ENCODE peak calls at places on chromosomes 7 and 10, in eight cellular contexts. G is K562, F is GM23248, B is brain microvascular endothelial cell, K is left ventricle myocardium inferior, P is AG04450, L is A549, R is SK-N-MC. T is an unnamed sample.

GRCh38 chr10:118811675-118812392 is 57.1 kb upstream of the CACUL1 start:
- DNase-seq in G (no peak), F (no peak), B (no peak), K (no peak), P (no peak), L (no peak), R (no peak), T (no peak)

GRCh38 chr7:25032774-25033743 is 53.1 kb upstream of the OSBPL3 start:
- DNase-seq in G (no peak), F (peak; percentile 59), B (no peak), K (no peak), P (no peak), L (no peak), R (no peak), T (no peak)

GRCh38 chr10:118256825-118257570 is 85.1 kb downstream of the FAM204A start:
- DNase-seq in G (no peak), F (no peak), B (no peak), K (no peak), P (no peak), L (no peak), R (no peak), T (no peak)

GRCh38 chr10:120634629-120635028 is 177.6 kb downstream of the PLPP4 start:
- DNase-seq in G (peak; percentile 7), F (no peak), B (no peak), K (no peak), P (no peak), L (no peak), R (no peak), T (no peak)

GRCh38 chr7:91694221-91694856 is 186.2 kb downstream of the MTERF1 start:
- DNase-seq in G (no peak), F (peak; percentile 20), B (no peak), K (no peak), P (no peak), L (no peak), R (no peak), T (no peak)

GRCh38 chr10:33453081-33453850 is 118.8 kb upstream of the NRP1 start:
- DNase-seq in G (no peak), F (peak; percentile 75), B (peak; percentile 2), K (no peak), P (no peak), L (no peak), R (no peak), T (no peak)

GRCh38 chr10:12389154-12389734 is 39.9 kb downstream of the CAMK1D start:
- DNase-seq in G (no peak), F (no peak), B (no peak), K (no peak), P (no peak), L (no peak), R (no peak), T (no peak)

GRCh38 chr7:147646568-147646967 is 944.0 kb upstream of the C7orf33 start:
- DNase-seq in G (no peak), F (no peak), B (no peak), K (no peak), P (no peak), L (no peak), R (no peak), T (no peak)

GRCh38 chr10:124339951-124340760 is 78.6 kb downstream of the OAT start:
- DNase-seq in G (no peak), F (peak; percentile 49), B (peak; percentile 98), K (no peak), P (peak; percentile 78), L (no peak), R (no peak), T (no peak)

GRCh38 chr10:102485093-102485785 is 17.3 kb downstream of the ACTR1A start:
- DNase-seq in G (no peak), F (no peak), B (no peak), K (no peak), P (no peak), L (no peak), R (no peak), T (no peak)

GRCh38 chr7:116653204-116653603 is 18.8 kb upstream of the MET start:
- DNase-seq in G (no peak), F (peak; percentile 74), B (peak; percentile 63), K (no peak), P (peak; percentile 29), L (no peak), R (no peak), T (no peak)

GRCh38 chr10:61028861-61029361 is 84.9 kb upstream of the RHOBTB1 start:
- DNase-seq in G (no peak), F (peak; percentile 79), B (peak; percentile 56), K (no peak), P (peak; percentile 24), L (no peak), R (no peak), T (no peak)

GRCh38 chr7:151310578-151310977 is 31.0 kb upstream of the NUB1 start:
- DNase-seq in G (peak; percentile 53), F (peak; percentile 58), B (no peak), K (no peak), P (no peak), L (peak; percentile 37), R (no peak), T (no peak)

GRCh38 chr7:123635551-123636359 is 19.9 kb upstream of the LMOD2 start:
- DNase-seq in G (peak; percentile 42), F (peak; percentile 75), B (peak; percentile 51), K (no peak), P (no peak), L (peak; percentile 13), R (no peak), T (no peak)

GRCh38 chr10:110547139-110547761 is 20.2 kb upstream of the SMC3 start:
- DNase-seq in G (peak; percentile 55), F (peak; percentile 85), B (no peak), K (no peak), P (no peak), L (peak; percentile 69), R (no peak), T (no peak)

GRCh38 chr7:139682136-139683013 is 95.4 kb downstream of the HIPK2 start:
- DNase-seq in G (no peak), F (peak; percentile 94), B (peak; percentile 62), K (no peak), P (no peak), L (peak; percentile 41), R (no peak), T (no peak)

GRCh38 chr10:30861976-30862375 is 169.7 kb downstream of the ZNF438 start:
- DNase-seq in G (no peak), F (no peak), B (no peak), K (no peak), P (no peak), L (no peak), R (no peak), T (no peak)

GRCh38 chr7:30789334-30789711 is 18.1 kb downstream of the MINDY4 start:
- DNase-seq in G (no peak), F (peak; percentile 97), B (peak; percentile 44), K (no peak), P (no peak), L (no peak), R (no peak), T (peak; percentile 30)

GRCh38 chr10:93376372-93377296 is 105.5 kb downstream of the MYOF start:
- DNase-seq in G (peak; percentile 55), F (peak; percentile 92), B (peak; percentile 71), K (no peak), P (peak; percentile 74), L (peak; percentile 76), R (no peak), T (peak; percentile 18)

GRCh38 chr7:122803323-122803722 is 82.9 kb downstream of the CADPS2 start:
- DNase-seq in G (no peak), F (peak; percentile 0), B (peak; percentile 37), K (no peak), P (no peak), L (no peak), R (no peak), T (no peak)

GRCh38 chr7:131878777-131879176 is 322.3 kb upstream of the PODXL start:
- DNase-seq in G (no peak), F (no peak), B (no peak), K (no peak), P (no peak), L (no peak), R (no peak), T (no peak)

GRCh38 chr7:1555046-1555812 is 776 bp downstream of the TMEM184A start:
- DNase-seq in G (peak; percentile 85), F (peak; percentile 86), B (peak; percentile 65), K (no peak), P (peak; percentile 43), L (peak; percentile 98), R (no peak), T (peak; percentile 74)

GRCh38 chr10:5573968-5574641 is 49.3 kb downstream of the CALML3 start:
- DNase-seq in G (no peak), F (no peak), B (no peak), K (peak; percentile 10), P (no peak), L (no peak), R (no peak), T (peak; percentile 57)

GRCh38 chr7:72098812-72099211 is 313.3 kb downstream of the CALN1 start:
- DNase-seq in G (no peak), F (peak; percentile 75), B (no peak), K (no peak), P (no peak), L (no peak), R (no peak), T (no peak)

GRCh38 chr10:63173468-63174227 is 40.5 kb downstream of the NRBF2 start:
- DNase-seq in G (no peak), F (no peak), B (no peak), K (no peak), P (no peak), L (no peak), R (no peak), T (no peak)
- H3K27ac ChIP-seq in G (no peak overlapping the region), F (no peak overlapping the region), B (no peak overlapping the region), K (no peak overlapping the region), P (no peak overlapping the region), L (no peak overlapping the region), R (no peak overlapping the region), T (no peak overlapping the region)

GRCh38 chr7:157523371-157523765 is 186.6 kb downstream of the DNAJB6 start:
- DNase-seq in G (no peak), F (no peak), B (no peak), K (no peak), P (no peak), L (no peak), R (no peak), T (no peak)
- H3K4me3 ChIP-seq in G (no peak overlapping the region), F (no peak overlapping the region), B (no peak overlapping the region), K (no peak overlapping the region), P (no peak overlapping the region), L (no peak overlapping the region), R (no peak overlapping the region), T (no peak overlapping the region)

DNA sequence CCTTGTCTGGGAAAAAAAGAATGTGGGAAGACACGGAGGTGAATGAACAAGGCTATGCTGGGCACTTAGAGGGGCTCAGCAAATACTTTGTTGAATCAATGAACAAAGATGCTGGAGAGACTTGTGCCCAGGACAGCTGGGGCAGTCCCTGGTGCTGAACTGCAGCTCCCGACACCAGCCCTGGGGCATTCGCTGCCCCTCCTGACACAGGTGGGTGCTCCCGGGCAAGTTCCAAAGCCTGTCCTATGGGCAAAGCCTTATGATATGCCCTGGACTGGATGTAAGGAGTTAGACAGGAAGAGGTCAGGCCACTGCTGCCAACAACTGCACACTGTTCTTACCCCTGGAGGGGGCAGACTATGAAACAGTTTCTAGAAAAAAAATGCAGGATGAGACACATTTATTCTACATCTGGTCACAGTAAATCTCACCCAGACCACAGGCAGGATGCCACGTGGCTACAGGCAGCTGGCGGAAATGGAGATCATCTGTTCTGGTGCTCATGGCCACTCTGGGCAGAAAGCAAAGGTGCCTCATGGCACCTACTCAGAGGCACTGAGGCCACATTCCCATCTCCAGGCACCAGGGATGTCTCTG is 21.9 kb upstream of the FRAT2 start:
- DNase-seq in G (no peak), F (peak; percentile 8), B (no peak), K (no peak), P (no peak), L (no peak), R (no peak), T (no peak)
- H3K27ac ChIP-seq in G (no peak overlapping the region), F (no peak overlapping the region), B (no peak overlapping the region), K (peak overlapping the region; percentile 52), P (no peak overlapping the region), L (no peak overlapping the region), R (no peak overlapping the region), T (no peak overlapping the region)

GRCh38 chr7:158829342-158830210 is at the start of gene ESYT2:
- DNase-seq in G (peak; percentile 99), F (peak; percentile 99), B (peak; percentile 95), K (peak; percentile 100), P (peak; percentile 89), L (peak; percentile 91), R (peak; percentile 61), T (peak; percentile 100)
- H3K4me3 ChIP-seq in G (peak within 1 kb of the TSS; percentile 67), F (peak within 1 kb of the TSS; percentile 90), B (peak within 1 kb of the TSS; percentile 89), K (peak within 1 kb of the TSS; percentile 95), P (peak within 1 kb of the TSS; percentile 88), L (peak within 1 kb of the TSS; percentile 92), R (peak within 1 kb of the TSS; percentile 75), T (peak within 1 kb of the TSS; percentile 85)

T was measured in psoas muscle.